ENCODE peak calls at places on chromosomes 13 and 19, in six cellular contexts. K is coronary artery, L is pancreas, O is left ventricle myocardium inferior, V is HL-60, B is testis. F is an unnamed sample.

GRCh38 chr19:33532859-33533455 is 11.4 kb upstream of the PEPD start:
- DNase-seq in K (no peak), L (no peak), O (no peak), V (no peak), B (no peak), F (no peak)

GRCh38 chr13:113667771-113668490 is 912 bp downstream of the GRK1 start:
- DNase-seq in K (peak), L (no peak), O (peak), V (no peak), B (no peak), F (peak)

GRCh38 chr13:102597029-102598015 is 536 bp downstream of the TPP2 start:
- DNase-seq in K (no peak), L (peak), O (peak), V (peak), B (peak), F (peak)

GRCh38 chr13:100666124-100666523 is 8.5 kb downstream of the TMTC4 start:
- DNase-seq in K (no peak), L (no peak), O (no peak), V (no peak), B (peak), F (no peak)

GRCh38 chr19:11722414-11722813 is 16.3 kb downstream of the ZNF823 start:
- DNase-seq in K (no peak), L (no peak), O (no peak), V (no peak), B (no peak), F (no peak)

GRCh38 chr13:40476175-40476958 is 190.1 kb downstream of the FOXO1 start:
- DNase-seq in K (no peak), L (no peak), O (no peak), V (no peak), B (no peak), F (peak)

GRCh38 chr19:41882568-41883462 is at the start of gene ARHGEF1:
- DNase-seq in K (no peak), L (no peak), O (peak), V (peak), B (peak), F (peak)

GRCh38 chr13:95154441-95154886 is 146.8 kb downstream of the ABCC4 start:
- DNase-seq in K (no peak), L (no peak), O (no peak), V (no peak), B (no peak), F (no peak)

GRCh38 chr13:113654175-113654560 is 3.8 kb downstream of the ATP4B start:
- DNase-seq in K (peak), L (no peak), O (no peak), V (no peak), B (no peak), F (no peak)

GRCh38 chr13:19601749-19602725 is 31.4 kb upstream of the MPHOSPH8 start:
- DNase-seq in K (no peak), L (peak), O (peak), V (peak), B (peak), F (no peak)

GRCh38 chr13:77492982-77493381 is 42.5 kb upstream of the SCEL start:
- DNase-seq in K (no peak), L (no peak), O (no peak), V (peak), B (peak), F (no peak)

GRCh38 chr19:49155005-49155826 is at the start of gene HRC:
- DNase-seq in K (no peak), L (no peak), O (peak), V (no peak), B (peak), F (no peak)

GRCh38 chr13:48819889-48820288 is 155.8 kb upstream of the FNDC3A start:
- DNase-seq in K (no peak), L (no peak), O (no peak), V (no peak), B (no peak), F (no peak)

GRCh38 chr13:113452942-113453901 is at the start of gene ADPRHL1:
- DNase-seq in K (peak), L (peak), O (peak), V (no peak), B (peak), F (no peak)

GRCh38 chr13:87535911-87536310 is 135.3 kb upstream of the SLITRK5 start:
- DNase-seq in K (no peak), L (no peak), O (no peak), V (no peak), B (no peak), F (no peak)

GRCh38 chr19:13573268-13573667 is 67.0 kb upstream of the CACNA1A start:
- DNase-seq in K (no peak), L (no peak), O (no peak), V (no peak), B (no peak), F (no peak)

GRCh38 chr13:33290421-33290965 is 4.9 kb upstream of the STARD13 start:
- DNase-seq in K (no peak), L (no peak), O (no peak), V (no peak), B (no peak), F (no peak)

GRCh38 chr19:55352746-55353145 is 1.8 kb downstream of the COX6B2 start:
- DNase-seq in K (no peak), L (no peak), O (no peak), V (no peak), B (no peak), F (no peak)

GRCh38 chr19:55353356-55353802 is 1.1 kb downstream of the COX6B2 start:
- DNase-seq in K (no peak), L (no peak), O (no peak), V (no peak), B (no peak), F (no peak)

GRCh38 chr19:55355213-55355821 is 798 bp upstream of the COX6B2 start:
- DNase-seq in K (no peak), L (no peak), O (no peak), V (no peak), B (no peak), F (no peak)

GRCh38 chr19:55353803-55354697 is 469 bp downstream of the COX6B2 start:
- DNase-seq in K (no peak), L (peak), O (peak), V (no peak), B (peak), F (peak)

GRCh38 chr19:55354698-55355212 is at the start of gene COX6B2:
- DNase-seq in K (no peak), L (no peak), O (no peak), V (no peak), B (peak), F (no peak)
- H3K27ac ChIP-seq in K (no peak), L (no peak), O (no peak), V (no peak), B (no peak), F (no peak)

DNA sequence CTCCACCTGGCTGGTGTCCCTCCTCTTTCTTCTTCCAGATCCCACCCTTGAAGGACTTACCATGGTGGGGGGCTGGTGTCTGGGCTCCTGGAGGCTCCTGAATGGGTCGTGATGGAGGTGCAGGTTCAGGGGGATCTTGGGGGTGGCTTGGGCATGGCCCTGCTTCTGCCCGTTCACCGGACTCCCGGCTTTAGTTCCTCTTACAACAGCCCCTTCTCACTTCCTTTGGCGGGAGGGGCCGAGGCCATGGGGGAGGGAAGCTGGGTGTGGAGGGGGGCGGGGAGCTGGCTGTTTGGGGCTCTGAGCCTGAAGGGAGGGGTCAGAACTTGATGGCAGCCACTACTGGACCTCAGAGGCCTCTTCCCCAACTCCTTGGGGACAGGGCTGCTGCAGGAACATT is at the start of gene MYO1F:
- DNase-seq in K (no peak), L (no peak), O (peak), V (peak), B (peak), F (peak)
- H3K4me3 ChIP-seq in K (peak), L (no peak), O (peak), V (peak), B (no peak), F (peak)

GRCh38 chr19:782195-783043 is 14.8 kb upstream of the PTBP1 start:
- DNase-seq in K (no peak), L (peak), O (no peak), V (no peak), B (no peak), F (no peak)

GRCh38 chr19:787551-787950 is 9.7 kb upstream of the PTBP1 start:
- DNase-seq in K (no peak), L (peak), O (no peak), V (no peak), B (no peak), F (no peak)

GRCh38 chr19:780935-781334 is 16.3 kb upstream of the PTBP1 start:
- DNase-seq in K (no peak), L (peak), O (no peak), V (no peak), B (no peak), F (no peak)

GRCh38 chr19:781800-782194 is 15.5 kb upstream of the PTBP1 start:
- DNase-seq in K (no peak), L (no peak), O (no peak), V (no peak), B (no peak), F (no peak)

DNA sequence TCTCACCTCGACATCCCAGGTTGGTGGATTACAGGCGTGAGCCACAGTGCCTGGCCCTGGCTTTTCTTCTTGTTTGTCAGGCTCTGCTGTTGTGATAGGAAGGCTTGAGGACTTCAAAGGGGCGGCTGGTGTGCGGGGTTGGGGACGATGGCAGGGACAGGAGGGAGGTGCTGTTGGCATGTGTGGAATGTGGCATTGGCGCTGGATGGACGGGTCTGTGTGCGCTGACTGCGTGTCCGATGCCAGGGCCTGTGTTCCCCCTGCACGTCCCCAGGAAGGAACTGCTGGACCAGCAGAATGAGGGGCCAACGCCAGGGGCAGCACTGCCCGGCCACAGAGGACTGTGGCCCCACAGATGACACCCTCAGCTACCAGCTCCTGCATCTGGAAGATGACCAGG is 12.7 kb upstream of the PTBP1 start:
- DNase-seq in K (no peak), L (peak), O (no peak), V (no peak), B (no peak), F (no peak)
- H3K27ac ChIP-seq in K (no peak), L (peak), O (peak), V (no peak), B (no peak), F (no peak)

GRCh38 chr13:39394811-39395685 is 207.9 kb downstream of the LHFPL6 start:
- DNase-seq in K (no peak), L (no peak), O (peak), V (no peak), B (peak), F (no peak)
- H3K4me3 ChIP-seq in K (peak), L (no peak), O (peak), V (no peak), B (no peak), F (no peak)

GRCh38 chr13:31846182-31846938 is 107.0 kb downstream of the RXFP2 start:
- DNase-seq in K (peak), L (peak), O (peak), V (peak), B (peak), F (peak)
- H3K27ac ChIP-seq in K (peak), L (peak), O (peak), V (no peak), B (peak), F (no peak)

DNA sequence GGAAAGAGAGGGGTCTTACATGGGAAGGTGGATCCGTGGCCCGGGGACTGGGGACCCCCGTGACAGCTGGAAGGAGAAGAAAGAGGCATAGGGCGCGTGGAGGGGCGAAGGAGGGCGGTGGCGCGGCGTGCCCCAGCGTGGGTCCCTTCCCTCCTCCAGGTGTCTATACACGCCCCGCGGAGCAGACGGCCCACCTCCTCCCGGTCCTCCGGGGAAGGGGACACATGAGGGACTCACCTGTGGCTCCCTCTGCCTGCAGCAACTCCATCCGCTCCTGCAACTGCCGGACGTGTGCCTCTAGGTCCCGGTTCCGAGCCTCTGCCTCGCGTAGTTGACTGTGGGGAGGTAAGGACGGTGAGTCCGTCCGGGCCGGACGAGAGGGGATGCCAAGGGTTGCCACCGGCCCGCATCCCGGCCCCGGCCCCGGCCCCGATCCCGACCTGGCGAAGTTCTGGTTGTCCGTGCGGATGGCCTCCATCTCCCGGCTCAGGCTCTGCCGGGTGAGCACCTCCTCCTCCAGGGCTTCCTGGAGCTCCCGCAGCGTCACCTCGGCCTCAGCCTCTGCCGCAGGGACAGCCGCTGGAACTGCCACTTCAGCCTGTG is 2.4 kb upstream of the SIX5 start:
- DNase-seq in K (no peak), L (peak), O (no peak), V (no peak), B (no peak), F (peak)
- H3K4me3 ChIP-seq in K (peak), L (peak), O (peak), V (no peak), B (no peak), F (peak)

GRCh38 chr13:20939662-20940061 is 37.1 kb upstream of the XPO4 start:
- DNase-seq in K (no peak), L (no peak), O (peak), V (no peak), B (no peak), F (no peak)

GRCh38 chr13:20943519-20944012 is 41.0 kb upstream of the XPO4 start:
- DNase-seq in K (peak), L (peak), O (peak), V (peak), B (peak), F (peak)

GRCh38 chr13:20945952-20946383 is 43.4 kb upstream of the XPO4 start:
- DNase-seq in K (no peak), L (no peak), O (peak), V (peak), B (no peak), F (no peak)

GRCh38 chr13:20940083-20940482 is 37.5 kb upstream of the XPO4 start:
- DNase-seq in K (no peak), L (no peak), O (no peak), V (no peak), B (no peak), F (no peak)

GRCh38 chr13:20942938-20943518 is 40.5 kb upstream of the XPO4 start:
- DNase-seq in K (no peak), L (no peak), O (no peak), V (no peak), B (no peak), F (no peak)
- H3K27ac ChIP-seq in K (no peak), L (peak), O (no peak), V (peak), B (no peak), F (no peak)

DNA sequence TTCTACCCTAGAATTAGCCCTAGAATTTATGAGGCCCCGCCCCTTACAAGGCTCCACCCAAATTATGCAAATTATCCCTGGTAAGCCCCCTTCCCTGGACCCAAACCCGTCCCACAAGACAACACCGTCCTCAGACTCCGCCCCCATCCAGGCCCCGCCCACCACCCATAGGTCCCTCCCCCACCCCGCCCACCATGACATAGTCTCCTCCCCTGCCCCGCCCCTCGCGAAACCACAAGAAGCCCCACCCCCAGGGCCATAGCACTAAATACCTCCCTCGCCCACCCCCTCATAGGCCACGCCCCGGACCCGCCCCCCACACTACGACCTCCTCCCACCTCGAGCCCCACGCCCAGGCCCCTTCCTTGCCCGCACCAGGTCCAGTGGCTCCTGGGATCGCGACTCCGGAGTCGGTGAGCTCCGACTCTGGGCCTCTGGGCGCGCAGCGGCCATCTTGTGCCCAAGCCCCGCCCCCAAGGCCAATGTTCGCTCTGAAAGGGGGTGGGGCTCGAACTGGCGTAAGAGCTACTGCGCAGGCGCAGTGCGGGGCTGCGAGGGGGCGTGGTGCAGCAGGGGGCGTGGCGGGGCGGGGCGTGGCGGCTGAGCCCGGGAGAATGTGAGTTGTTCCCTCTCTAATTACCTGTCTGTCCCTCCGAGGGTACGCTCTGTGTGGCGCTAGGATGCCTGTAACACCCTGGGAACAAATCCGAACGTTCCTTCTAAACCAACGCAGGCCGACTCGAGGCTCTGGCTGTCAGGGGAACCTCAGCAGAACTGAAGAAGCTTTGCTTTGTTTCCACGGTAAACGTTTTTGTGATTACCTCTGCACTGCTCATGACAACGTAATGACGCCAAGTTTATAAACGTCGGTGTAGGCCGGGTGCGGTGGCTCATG is at the start of gene ZNF784:
- DNase-seq in K (peak), L (peak), O (peak), V (peak), B (peak), F (peak)
- H3K4me3 ChIP-seq in K (peak), L (peak), O (peak), V (peak), B (peak), F (peak)

F was measured in right lobe of liver.